ENCODE peak calls at places on chromosome 15, in seven cellular contexts. E is aorta; H is MG63; A is CD8-positive, alpha-beta T cell; I is right atrium auricular region; X is HepG2; T is fibroblast of the aortic adventitia. U is an unnamed sample.

GRCh38 chr15:88284441-88285106 is 28.0 kb upstream of the NTRK3 start:
- DNase-seq in T (no peak), A (no peak), E (no peak), I (no peak), X (no peak), H (no peak), U (no peak)

GRCh38 chr15:82597815-82598214 is 49.3 kb downstream of the CPEB1 start:
- DNase-seq in E (no peak), X (no peak), A (no peak), I (no peak), H (no peak), T (no peak), U (no peak)

GRCh38 chr15:27418729-27419128 is 447.7 kb downstream of the GABRG3 start:
- DNase-seq in X (no peak), H (no peak), T (no peak), A (no peak), I (no peak), E (no peak), U (no peak)

GRCh38 chr15:36591534-36592411 is 12.3 kb downstream of the CDIN1 start:
- DNase-seq in E (peak; percentile 63), X (no peak), T (peak; percentile 70), A (no peak), H (no peak), I (no peak), U (peak; percentile 28)

GRCh38 chr15:60605879-60606304 is 127.0 kb upstream of the ICE2 start:
- DNase-seq in I (no peak), E (no peak), H (peak; percentile 57), X (no peak), T (peak; percentile 87), A (no peak), U (peak; percentile 24)

GRCh38 chr15:74776851-74777768 is 4.8 kb upstream of the CSK start:
- DNase-seq in I (no peak), A (peak; percentile 65), X (no peak), T (no peak), E (peak; percentile 65), H (no peak), U (no peak)

GRCh38 chr15:34233614-34234013 is 8.8 kb downstream of the EMC4 start:
- DNase-seq in X (no peak), E (no peak), A (no peak), T (no peak), I (no peak), H (no peak), U (no peak)

GRCh38 chr15:40344631-40345120 is 3.9 kb upstream of the CCDC9B start:
- DNase-seq in I (no peak), A (peak; percentile 69), X (peak; percentile 45), H (peak; percentile 53), E (peak; percentile 82), T (peak; percentile 65), U (no peak)

GRCh38 chr15:88127477-88127799 is 129.1 kb downstream of the NTRK3 start:
- DNase-seq in X (no peak), A (no peak), H (no peak), E (no peak), I (no peak), T (peak; percentile 18), U (no peak)

GRCh38 chr15:72375846-72376581 is at the start of gene HEXA:
- DNase-seq in A (peak; percentile 97), T (peak; percentile 91), E (peak; percentile 98), I (peak; percentile 98), X (peak; percentile 93), H (peak; percentile 97), U (peak; percentile 87)

GRCh38 chr15:85689729-85690128 is 105.0 kb downstream of the KLHL25 start:
- DNase-seq in X (no peak), H (no peak), A (peak; percentile 70), E (peak; percentile 66), I (no peak), T (peak; percentile 58), U (no peak)

GRCh38 chr15:63238796-63239195 is 38.6 kb upstream of the APH1B start:
- DNase-seq in X (no peak), I (no peak), E (no peak), H (peak; percentile 40), A (no peak), T (peak; percentile 93), U (peak; percentile 57)

GRCh38 chr15:58506064-58506490 is 74.3 kb downstream of the LIPC start:
- DNase-seq in E (no peak), T (no peak), H (peak; percentile 56), A (no peak), I (no peak), X (no peak), U (no peak)

GRCh38 chr15:36612063-36612788 is 32.8 kb downstream of the CDIN1 start:
- DNase-seq in X (no peak), H (no peak), I (no peak), E (no peak), A (no peak), T (peak; percentile 89), U (no peak)

GRCh38 chr15:40130799-40131502 is 22.3 kb upstream of the BMF start:
- DNase-seq in X (no peak), A (no peak), H (no peak), T (no peak), E (no peak), I (no peak), U (no peak)

GRCh38 chr15:80367094-80367493 is 37.1 kb upstream of the ARNT2 start:
- DNase-seq in E (no peak), I (no peak), X (peak; percentile 3), H (peak; percentile 14), T (peak; percentile 3), A (no peak), U (no peak)

GRCh38 chr15:40829155-40829554 is 647 bp upstream of the PPP1R14D start:
- DNase-seq in A (no peak), E (no peak), X (no peak), H (no peak), I (no peak), T (no peak), U (no peak)

GRCh38 chr15:60389261-60390077 is 8.3 kb downstream of the ANXA2 start:
- DNase-seq in X (no peak), A (peak; percentile 23), E (no peak), T (peak; percentile 35), I (no peak), H (no peak), U (no peak)

GRCh38 chr15:65783872-65784271 is 8.2 kb downstream of the DENND4A start:
- DNase-seq in E (no peak), I (no peak), H (no peak), A (no peak), X (no peak), T (no peak), U (no peak)

GRCh38 chr15:95937128-95937528 is 393.4 kb upstream of the NR2F2 start:
- DNase-seq in T (peak; percentile 31), H (no peak), E (no peak), A (no peak), I (no peak), X (no peak), U (no peak)

GRCh38 chr15:96079882-96080281 is 250.6 kb upstream of the NR2F2 start:
- DNase-seq in T (no peak), A (no peak), E (no peak), H (no peak), X (no peak), I (no peak), U (no peak)

GRCh38 chr15:81095690-81096365 is 38.2 kb upstream of the CFAP161 start:
- DNase-seq in T (no peak), E (no peak), H (no peak), I (no peak), X (no peak), A (no peak), U (no peak)

GRCh38 chr15:29677450-29677849 is 144.8 kb downstream of the TJP1 start:
- DNase-seq in A (no peak), I (no peak), E (no peak), H (no peak), T (no peak), X (no peak), U (no peak)

GRCh38 chr15:29675791-29676301 is 146.4 kb downstream of the TJP1 start:
- DNase-seq in I (no peak), X (no peak), T (no peak), H (no peak), E (no peak), A (no peak), U (peak; percentile 80)

GRCh38 chr15:29678504-29679034 is 143.7 kb downstream of the TJP1 start:
- DNase-seq in T (no peak), H (no peak), I (no peak), X (no peak), A (no peak), E (no peak), U (no peak)

GRCh38 chr15:29677871-29678431 is 144.3 kb downstream of the TJP1 start:
- DNase-seq in T (no peak), A (no peak), H (no peak), E (no peak), X (no peak), I (no peak), U (no peak)

GRCh38 chr15:29676961-29677402 is 145.3 kb downstream of the TJP1 start:
- DNase-seq in H (peak; percentile 31), I (no peak), A (no peak), E (no peak), T (peak; percentile 45), X (no peak), U (no peak)
- H3K4me3 ChIP-seq in H (no peak overlapping the region), I (no peak overlapping the region), A (no peak overlapping the region), E (no peak overlapping the region), T (no peak overlapping the region), X (no peak overlapping the region), U (peak overlapping the region; percentile 12)

GRCh38 chr15:89749526-89749925 is 1.5 kb downstream of the MESP1 start:
- DNase-seq in I (no peak), E (no peak), T (no peak), H (no peak), X (no peak), A (no peak), U (no peak)
- H3K4me3 ChIP-seq in I (no peak overlapping the region), E (no peak overlapping the region), T (no peak overlapping the region), H (peak overlapping the region; percentile 62), X (no peak overlapping the region), A (no peak overlapping the region), U (no peak overlapping the region)

GRCh38 chr15:71116942-71117341 is 1.7 kb downstream of the THSD4 start:
- DNase-seq in E (no peak), T (peak; percentile 37), I (no peak), X (no peak), H (peak; percentile 61), A (no peak), U (no peak)

GRCh38 chr15:71114066-71114680 is 1.1 kb upstream of the THSD4 start:
- DNase-seq in X (no peak), A (no peak), H (no peak), I (no peak), T (no peak), E (no peak), U (no peak)

GRCh38 chr15:71115567-71116351 is 488 bp downstream of the THSD4 start:
- DNase-seq in A (no peak), H (peak; percentile 71), E (peak; percentile 58), X (no peak), T (peak; percentile 68), I (no peak), U (no peak)

GRCh38 chr15:71116366-71116765 is 1.1 kb downstream of the THSD4 start:
- DNase-seq in H (no peak), E (no peak), X (no peak), A (no peak), T (peak; percentile 49), I (no peak), U (no peak)

GRCh38 chr15:71114887-71115566 is at the start of gene THSD4:
- DNase-seq in A (peak; percentile 40), E (peak; percentile 75), X (peak; percentile 25), I (no peak), H (peak; percentile 87), T (peak; percentile 77), U (no peak)
- H3K4me3 ChIP-seq in A (no peak within 1 kb of the TSS), E (peak within 1 kb of the TSS; percentile 48), X (peak within 1 kb of the TSS; percentile 23), I (peak within 1 kb of the TSS; percentile 60), H (peak within 1 kb of the TSS; percentile 83), T (peak within 1 kb of the TSS; percentile 78), U (peak within 1 kb of the TSS; percentile 66)

GRCh38 chr15:45441036-45441435 is 62.7 kb upstream of the GATM start:
- DNase-seq in T (no peak), I (no peak), X (no peak), H (no peak), E (no peak), A (no peak), U (no peak)
- H3K4me3 ChIP-seq in T (no peak overlapping the region), I (no peak overlapping the region), X (no peak overlapping the region), H (no peak overlapping the region), E (no peak overlapping the region), A (no peak overlapping the region), U (no peak overlapping the region)